ENCODE peak calls at places on chromosomes 12 and 14, in six cellular contexts. R is stimulated activated CD4-positive, alpha-beta T cell treated with anti-CD3 and anti-CD28 coated beads, Interleukin-4, amount 100 ng/mL, for 24 hours; G is progenitor cell of endocrine pancreas; I is pancreas; D is heart left ventricle; O is upper lobe of right lung. W is an unnamed sample.

GRCh38 chr14:89319687-89320086 is 97.3 kb downstream of the FOXN3 start:
- DNase-seq in R (no peak), G (no peak), I (no peak), D (no peak), O (no peak), W (no peak)

GRCh38 chr12:20475542-20475941 is 107.2 kb downstream of the PDE3A start:
- DNase-seq in R (no peak), G (no peak), I (no peak), D (no peak), O (no peak), W (no peak)

GRCh38 chr14:43898709-43899108 is 608.4 kb downstream of the FSCB start:
- DNase-seq in R (no peak), G (no peak), I (no peak), D (no peak), O (no peak), W (no peak)

GRCh38 chr14:24710403-24711063 is 76.5 kb upstream of the GZMB start:
- DNase-seq in R (peak), G (peak), I (peak), D (peak), O (no peak), W (peak)

GRCh38 chr12:121810833-121811433 is 7.1 kb downstream of the SETD1B start:
- DNase-seq in R (no peak), G (no peak), I (no peak), D (no peak), O (no peak), W (no peak)

GRCh38 chr14:72024043-72024407 is 91.8 kb downstream of the RGS6 start:
- DNase-seq in R (peak), G (no peak), I (peak), D (no peak), O (no peak), W (no peak)

GRCh38 chr12:21183721-21184275 is 52.8 kb downstream of the SLCO1B1 start:
- DNase-seq in R (no peak), G (no peak), I (no peak), D (no peak), O (no peak), W (no peak)

GRCh38 chr12:67645571-67645970 is 3.0 kb upstream of the DYRK2 start:
- DNase-seq in R (no peak), G (no peak), I (no peak), D (no peak), O (no peak), W (no peak)

GRCh38 chr12:76020731-76021672 is 10.6 kb downstream of the PHLDA1 start:
- DNase-seq in R (peak), G (no peak), I (no peak), D (no peak), O (no peak), W (no peak)